ENCODE peak calls at places on chromosomes 16 and 17, in five cellular contexts. One of them, this sample, is unnamed.

GRCh38 chr17:58091024-58091567 is 7.9 kb downstream of the DYNLL2 start:
- DNase-seq in IMR-90: no peak
- DNase-seq in H1: no peak
- DNase-seq in H9: no peak
- DNase-seq in mesenchymal stem cell: no peak
- DNase-seq in this sample: no peak

GRCh38 chr17:82301916-82302497 is 15.4 kb downstream of the CD7 start:
- DNase-seq in mesenchymal stem cell: no peak
- DNase-seq in H9: no peak
- DNase-seq in IMR-90: no peak
- DNase-seq in H1: no peak
- DNase-seq in this sample: no peak

GRCh38 chr17:81365601-81366585 is 29.4 kb upstream of the BAHCC1 start:
- DNase-seq in IMR-90: peak; percentile 81
- DNase-seq in H9: peak; percentile 29
- DNase-seq in mesenchymal stem cell: no peak
- DNase-seq in H1: no peak
- DNase-seq in this sample: no peak

GRCh38 chr16:3589001-3589400 is 11.8 kb upstream of the NLRC3 start:
- DNase-seq in H1: no peak
- DNase-seq in H9: no peak
- DNase-seq in mesenchymal stem cell: no peak
- DNase-seq in IMR-90: no peak
- DNase-seq in this sample: no peak

GRCh38 chr17:70098030-70098429 is 23.0 kb downstream of the KCNJ16 start:
- DNase-seq in H9: no peak
- DNase-seq in H1: no peak
- DNase-seq in mesenchymal stem cell: no peak
- DNase-seq in IMR-90: no peak
- DNase-seq in this sample: no peak

GRCh38 chr16:4272114-4272954 is 489 bp downstream of the TFAP4 start:
- DNase-seq in H1: peak; percentile 69
- DNase-seq in IMR-90: no peak
- DNase-seq in H9: peak; percentile 62
- DNase-seq in mesenchymal stem cell: peak; percentile 65
- DNase-seq in this sample: peak; percentile 51

GRCh38 chr16:55204094-55204493 is 119.9 kb upstream of the IRX6 start:
- DNase-seq in H9: no peak
- DNase-seq in mesenchymal stem cell: no peak
- DNase-seq in IMR-90: no peak
- DNase-seq in H1: no peak
- DNase-seq in this sample: no peak

GRCh38 chr16:76583466-76583865 is 306.3 kb downstream of the CNTNAP4 start:
- DNase-seq in mesenchymal stem cell: no peak
- DNase-seq in H1: no peak
- DNase-seq in IMR-90: no peak
- DNase-seq in H9: no peak
- DNase-seq in this sample: no peak

GRCh38 chr16:78045865-78046581 is 23.7 kb downstream of the CLEC3A start:
- DNase-seq in IMR-90: peak; percentile 54
- DNase-seq in H1: peak; percentile 97
- DNase-seq in mesenchymal stem cell: peak; percentile 77
- DNase-seq in H9: peak; percentile 94
- DNase-seq in this sample: peak; percentile 85

GRCh38 chr16:49810769-49811315 is 45.1 kb downstream of the ZNF423 start:
- DNase-seq in H1: no peak
- DNase-seq in mesenchymal stem cell: no peak
- DNase-seq in IMR-90: no peak
- DNase-seq in H9: no peak
- DNase-seq in this sample: no peak

GRCh38 chr17:42407289-42407836 is 15.7 kb downstream of the CAVIN1 start:
- DNase-seq in mesenchymal stem cell: no peak
- DNase-seq in H1: peak; percentile 72
- DNase-seq in H9: peak; percentile 91
- DNase-seq in IMR-90: peak; percentile 39
- DNase-seq in this sample: no peak

GRCh38 chr16:2370725-2371124 is 30.2 kb upstream of the ABCA3 start:
- DNase-seq in IMR-90: no peak
- DNase-seq in H1: no peak
- DNase-seq in H9: no peak
- DNase-seq in mesenchymal stem cell: no peak
- DNase-seq in this sample: no peak

GRCh38 chr16:48409839-48410610 is 24.8 kb upstream of the SIAH1 start:
- DNase-seq in IMR-90: peak; percentile 96
- DNase-seq in H1: no peak
- DNase-seq in H9: no peak
- DNase-seq in mesenchymal stem cell: peak; percentile 93
- DNase-seq in this sample: no peak

GRCh38 chr16:87499189-87499486 is 6.3 kb upstream of the ZCCHC14 start:
- DNase-seq in H9: no peak
- DNase-seq in mesenchymal stem cell: peak; percentile 59
- DNase-seq in IMR-90: peak; percentile 82
- DNase-seq in H1: no peak
- DNase-seq in this sample: no peak

GRCh38 chr16:78996806-78997205 is 603.7 kb downstream of the MAF start:
- DNase-seq in IMR-90: no peak
- DNase-seq in H1: no peak
- DNase-seq in mesenchymal stem cell: no peak
- DNase-seq in H9: no peak
- DNase-seq in this sample: no peak

GRCh38 chr17:13477180-13477611 is 124.5 kb downstream of the HS3ST3A1 start:
- DNase-seq in IMR-90: peak; percentile 75
- DNase-seq in H9: no peak
- DNase-seq in H1: no peak
- DNase-seq in mesenchymal stem cell: peak; percentile 49
- DNase-seq in this sample: no peak

GRCh38 chr17:77734371-77735050 is 224.0 kb upstream of the TNRC6C start:
- DNase-seq in H9: peak; percentile 83
- DNase-seq in mesenchymal stem cell: peak; percentile 22
- DNase-seq in H1: peak; percentile 68
- DNase-seq in IMR-90: peak; percentile 16
- DNase-seq in this sample: no peak

GRCh38 chr17:45051060-45051719 is at the start of gene DCAKD:
- DNase-seq in H9: peak; percentile 98
- DNase-seq in H1: peak; percentile 89
- DNase-seq in IMR-90: peak; percentile 95
- DNase-seq in mesenchymal stem cell: peak; percentile 96
- DNase-seq in this sample: peak; percentile 95

GRCh38 chr16:51872536-51872935 is 674.4 kb downstream of the TOX3 start:
- DNase-seq in mesenchymal stem cell: no peak
- DNase-seq in IMR-90: no peak
- DNase-seq in H9: no peak
- DNase-seq in H1: no peak
- DNase-seq in this sample: no peak

GRCh38 chr17:57672205-57672632 is 72.9 kb downstream of the CCDC182 start:
- DNase-seq in IMR-90: peak; percentile 51
- DNase-seq in mesenchymal stem cell: no peak
- DNase-seq in H1: no peak
- DNase-seq in H9: no peak
- DNase-seq in this sample: no peak

GRCh38 chr17:78358538-78359215 is 1.2 kb downstream of the SOCS3 start:
- DNase-seq in H1: no peak
- DNase-seq in mesenchymal stem cell: peak; percentile 54
- DNase-seq in H9: peak; percentile 59
- DNase-seq in IMR-90: peak; percentile 53
- DNase-seq in this sample: no peak

GRCh38 chr16:56424791-56425438 is 430 bp downstream of the AMFR start:
- DNase-seq in H1: peak; percentile 63
- DNase-seq in IMR-90: no peak
- DNase-seq in mesenchymal stem cell: peak; percentile 21
- DNase-seq in H9: peak; percentile 45
- DNase-seq in this sample: peak; percentile 42

GRCh38 chr17:15263206-15263579 is 1.9 kb downstream of the PMP22 start:
- DNase-seq in IMR-90: peak; percentile 73
- DNase-seq in H9: no peak
- DNase-seq in mesenchymal stem cell: peak; percentile 80
- DNase-seq in H1: no peak
- DNase-seq in this sample: peak; percentile 33

GRCh38 chr17:62802531-62803205 is 5.4 kb downstream of the MARCHF10 start:
- DNase-seq in IMR-90: no peak
- DNase-seq in H9: peak; percentile 27
- DNase-seq in H1: no peak
- DNase-seq in mesenchymal stem cell: peak; percentile 35
- DNase-seq in this sample: no peak

GRCh38 chr17:79006001-79006400 is 3.6 kb downstream of the CANT1 start:
- DNase-seq in H1: no peak
- DNase-seq in mesenchymal stem cell: no peak
- DNase-seq in IMR-90: no peak
- DNase-seq in H9: no peak
- DNase-seq in this sample: no peak

GRCh38 chr16:10130482-10130996 is 51.7 kb downstream of the GRIN2A start:
- DNase-seq in H9: no peak
- DNase-seq in IMR-90: no peak
- DNase-seq in mesenchymal stem cell: no peak
- DNase-seq in H1: no peak
- DNase-seq in this sample: no peak

GRCh38 chr17:74485012-74485743 is 18.7 kb downstream of the CD300A start:
- DNase-seq in IMR-90: no peak
- DNase-seq in mesenchymal stem cell: no peak
- DNase-seq in H1: no peak
- DNase-seq in H9: peak; percentile 17
- DNase-seq in this sample: no peak

GRCh38 chr16:67811899-67812298 is 5.2 kb downstream of the TSNAXIP1 start:
- DNase-seq in mesenchymal stem cell: no peak
- DNase-seq in H1: no peak
- DNase-seq in IMR-90: no peak
- DNase-seq in H9: no peak
- DNase-seq in this sample: no peak

GRCh38 chr17:57615836-57616235 is 129.3 kb downstream of the CCDC182 start:
- DNase-seq in H1: no peak
- DNase-seq in H9: no peak
- DNase-seq in mesenchymal stem cell: no peak
- DNase-seq in IMR-90: no peak
- DNase-seq in this sample: no peak

GRCh38 chr17:73710095-73710592 is 65.9 kb upstream of the SDK2 start:
- DNase-seq in H1: peak; percentile 93
- DNase-seq in IMR-90: peak; percentile 4
- DNase-seq in mesenchymal stem cell: peak; percentile 36
- DNase-seq in H9: peak; percentile 91
- DNase-seq in this sample: peak; percentile 82

GRCh38 chr17:82053556-82054263 is 2.0 kb downstream of the GPS1 start:
- DNase-seq in mesenchymal stem cell: no peak
- DNase-seq in H1: no peak
- DNase-seq in IMR-90: no peak
- DNase-seq in H9: no peak
- DNase-seq in this sample: no peak

GRCh38 chr17:19250421-19251141 is 13.4 kb downstream of the EPN2 start:
- DNase-seq in H9: no peak
- DNase-seq in IMR-90: no peak
- DNase-seq in H1: no peak
- DNase-seq in mesenchymal stem cell: no peak
- DNase-seq in this sample: no peak

GRCh38 chr17:33642002-33642401 is 348.9 kb upstream of the ASIC2 start:
- DNase-seq in H9: peak; percentile 52
- DNase-seq in mesenchymal stem cell: no peak
- DNase-seq in H1: no peak
- DNase-seq in IMR-90: no peak
- DNase-seq in this sample: no peak

GRCh38 chr16:81636298-81636960 is 142.7 kb upstream of the PLCG2 start:
- DNase-seq in IMR-90: no peak
- DNase-seq in H9: no peak
- DNase-seq in H1: no peak
- DNase-seq in mesenchymal stem cell: no peak
- DNase-seq in this sample: no peak

GRCh38 chr17:49944451-49944850 is 24.5 kb upstream of the DLX4 start:
- DNase-seq in mesenchymal stem cell: no peak
- DNase-seq in H1: no peak
- DNase-seq in IMR-90: no peak
- DNase-seq in H9: no peak
- DNase-seq in this sample: no peak
- H2AK5ac ChIP-seq in mesenchymal stem cell: no peak overlapping the region
- H2AK5ac ChIP-seq in H1: no peak overlapping the region
- H2AK5ac ChIP-seq in IMR-90: no peak overlapping the region
- H2AK5ac ChIP-seq in H9: no peak overlapping the region
- H2AK5ac ChIP-seq in this sample: no peak overlapping the region

GRCh38 chr17:10177921-10178788 is 20.3 kb downstream of the GAS7 start:
- DNase-seq in H1: peak; percentile 54
- DNase-seq in mesenchymal stem cell: peak; percentile 94
- DNase-seq in H9: peak; percentile 87
- DNase-seq in IMR-90: peak; percentile 83
- DNase-seq in this sample: no peak
- H4K91ac ChIP-seq in H1: no peak overlapping the region
- H4K91ac ChIP-seq in mesenchymal stem cell: peak overlapping the region; percentile 43
- H4K91ac ChIP-seq in H9: no peak overlapping the region
- H4K91ac ChIP-seq in IMR-90: peak overlapping the region; percentile 50
- H4K91ac ChIP-seq in this sample: no peak overlapping the region

GRCh38 chr16:1330260-1330914 is 3.1 kb upstream of the BAIAP3 start:
- DNase-seq in mesenchymal stem cell: no peak
- DNase-seq in IMR-90: no peak
- DNase-seq in H1: peak; percentile 89
- DNase-seq in H9: peak; percentile 79
- DNase-seq in this sample: no peak

GRCh38 chr16:1331712-1332617 is 1.5 kb upstream of the BAIAP3 start:
- DNase-seq in mesenchymal stem cell: peak; percentile 93
- DNase-seq in H9: peak; percentile 96
- DNase-seq in IMR-90: peak; percentile 30
- DNase-seq in H1: peak; percentile 91
- DNase-seq in this sample: no peak

GRCh38 chr16:1332618-1333148 is 762 bp upstream of the BAIAP3 start:
- DNase-seq in H9: no peak
- DNase-seq in IMR-90: no peak
- DNase-seq in mesenchymal stem cell: no peak
- DNase-seq in H1: no peak
- DNase-seq in this sample: no peak

GRCh38 chr16:1333149-1333812 is at the start of gene BAIAP3:
- DNase-seq in H9: peak; percentile 70
- DNase-seq in IMR-90: no peak
- DNase-seq in mesenchymal stem cell: peak; percentile 44
- DNase-seq in H1: peak; percentile 80
- DNase-seq in this sample: no peak

GRCh38 chr16:1330931-1331711 is 2.3 kb upstream of the BAIAP3 start:
- DNase-seq in H1: no peak
- DNase-seq in IMR-90: no peak
- DNase-seq in H9: no peak
- DNase-seq in mesenchymal stem cell: no peak
- DNase-seq in this sample: no peak
- H2AK5ac ChIP-seq in H1: peak overlapping the region; percentile 78
- H2AK5ac ChIP-seq in IMR-90: peak overlapping the region; percentile 63
- H2AK5ac ChIP-seq in H9: no peak overlapping the region
- H2AK5ac ChIP-seq in mesenchymal stem cell: no peak overlapping the region
- H2AK5ac ChIP-seq in this sample: peak overlapping the region; percentile 71

DNA sequence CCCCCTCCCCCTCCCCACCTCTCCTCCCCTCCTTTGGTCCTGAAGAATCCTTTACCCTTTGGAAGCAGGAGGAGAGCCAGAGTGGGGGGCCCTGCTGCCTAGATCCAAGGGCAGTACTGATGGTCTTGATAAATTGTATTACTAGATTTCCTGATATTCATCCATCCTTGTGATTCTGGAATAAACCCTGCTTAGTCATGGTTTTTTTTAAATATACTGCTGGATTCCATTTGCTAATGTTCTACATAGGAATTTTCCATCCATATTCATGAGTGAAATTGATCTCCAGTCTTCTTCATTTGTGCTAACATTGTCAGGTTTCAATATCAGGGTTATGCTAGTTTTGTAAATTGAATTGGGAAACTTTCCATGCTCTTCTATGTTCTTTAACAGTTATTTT is 56.9 kb downstream of the CCDC42 start:
- DNase-seq in IMR-90: no peak
- DNase-seq in mesenchymal stem cell: no peak
- DNase-seq in H9: no peak
- DNase-seq in H1: no peak
- DNase-seq in this sample: no peak
- H4K91ac ChIP-seq in IMR-90: no peak overlapping the region
- H4K91ac ChIP-seq in mesenchymal stem cell: no peak overlapping the region
- H4K91ac ChIP-seq in H9: no peak overlapping the region
- H4K91ac ChIP-seq in H1: no peak overlapping the region
- H4K91ac ChIP-seq in this sample: no peak overlapping the region

This sample was measured in neuronal stem cell.